ENCODE peak calls at places on chromosome 3, in ten cellular contexts. M is T-helper 1 cell; W is ovary; L is T-helper 17 cell; R is lower leg skin; O is naive thymus-derived CD4-positive, alpha-beta T cell; G is cardiac muscle cell; V is G401; J is neural progenitor cell; I is M059J. U is an unnamed sample.

GRCh38 chr3:47001731-47002489 is 22.4 kb downstream of the NBEAL2 start:
- DNase-seq in M (no peak), W (no peak), L (no peak), R (peak; percentile 79), O (no peak), G (no peak), V (no peak), J (no peak), I (no peak), U (no peak)

GRCh38 chr3:8702560-8702959 is 31.0 kb upstream of the CAV3 start:
- DNase-seq in M (no peak), W (no peak), L (no peak), R (no peak), O (no peak), G (no peak), V (no peak), J (peak; percentile 40), I (no peak), U (no peak)

GRCh38 chr3:157107644-157108133 is 52.3 kb downstream of the CCNL1 start:
- DNase-seq in M (no peak), W (peak; percentile 36), L (no peak), R (no peak), O (no peak), G (no peak), V (no peak), J (no peak), I (no peak), U (no peak)

GRCh38 chr3:901953-902778 is 190.7 kb upstream of the CNTN6 start:
- DNase-seq in M (peak; percentile 1), W (no peak), L (no peak), R (no peak), O (no peak), G (no peak), V (no peak), J (no peak), I (no peak), U (no peak)

GRCh38 chr3:5348229-5348628 is 160.7 kb downstream of the EDEM1 start:
- DNase-seq in M (no peak), W (no peak), L (no peak), R (no peak), O (no peak), G (no peak), V (no peak), J (no peak), I (no peak), U (no peak)

GRCh38 chr3:155302476-155302875 is 9.0 kb upstream of the STRIT1 start:
- DNase-seq in M (no peak), W (no peak), L (no peak), R (no peak), O (no peak), G (no peak), V (no peak), J (no peak), I (peak; percentile 59), U (no peak)

GRCh38 chr3:140103986-140104645 is 169.1 kb downstream of the CLSTN2 start:
- DNase-seq in M (no peak), W (no peak), L (no peak), R (no peak), O (no peak), G (no peak), V (no peak), J (no peak), I (no peak), U (no peak)

GRCh38 chr3:71930056-71930991 is 145.4 kb upstream of the PROK2 start:
- DNase-seq in M (peak; percentile 27), W (no peak), L (no peak), R (no peak), O (no peak), G (peak; percentile 64), V (no peak), J (peak; percentile 69), I (no peak), U (no peak)

GRCh38 chr3:15287565-15288330 is 44.6 kb downstream of the SH3BP5 start:
- DNase-seq in M (no peak), W (peak; percentile 70), L (no peak), R (no peak), O (no peak), G (no peak), V (no peak), J (no peak), I (no peak), U (no peak)

GRCh38 chr3:128555098-128555825 is 62.3 kb upstream of the GATA2 start:
- DNase-seq in M (peak; percentile 10), W (no peak), L (no peak), R (peak; percentile 90), O (no peak), G (no peak), V (no peak), J (peak; percentile 43), I (no peak), U (no peak)

GRCh38 chr3:191792580-191792979 is 331.6 kb downstream of the PYDC2 start:
- DNase-seq in M (no peak), W (no peak), L (no peak), R (no peak), O (no peak), G (no peak), V (no peak), J (no peak), I (peak; percentile 58), U (no peak)

GRCh38 chr3:109018828-109019227 is 65.1 kb upstream of the GUCA1C start:
- DNase-seq in M (no peak), W (no peak), L (no peak), R (no peak), O (no peak), G (no peak), V (no peak), J (no peak), I (peak; percentile 4), U (no peak)

GRCh38 chr3:27659279-27660021 is 62.7 kb downstream of the EOMES start:
- DNase-seq in M (peak; percentile 33), W (no peak), L (peak; percentile 12), R (peak; percentile 89), O (no peak), G (peak; percentile 73), V (peak; percentile 20), J (peak; percentile 68), I (peak; percentile 53), U (no peak)

GRCh38 chr3:65030847-65031463 is 343.2 kb upstream of the ADAMTS9 start:
- DNase-seq in M (peak; percentile 0), W (no peak), L (no peak), R (no peak), O (no peak), G (no peak), V (no peak), J (no peak), I (peak; percentile 89), U (no peak)

GRCh38 chr3:11335056-11335608 is 62.9 kb downstream of the ATG7 start:
- DNase-seq in M (peak; percentile 49), W (no peak), L (no peak), R (no peak), O (peak; percentile 35), G (peak; percentile 59), V (peak; percentile 53), J (peak; percentile 54), I (peak; percentile 69), U (peak; percentile 15)

GRCh38 chr3:197027151-197027895 is 2.3 kb downstream of the MELTF start:
- DNase-seq in M (no peak), W (no peak), L (no peak), R (peak; percentile 82), O (no peak), G (no peak), V (no peak), J (no peak), I (peak; percentile 32), U (no peak)

GRCh38 chr3:111324645-111325044 is 217.4 kb upstream of the CD96 start:
- DNase-seq in M (peak; percentile 36), W (no peak), L (no peak), R (no peak), O (no peak), G (no peak), V (no peak), J (no peak), I (peak; percentile 56), U (no peak)

GRCh38 chr3:55486857-55487375 is at the start of gene WNT5A:
- DNase-seq in M (no peak), W (peak; percentile 45), L (no peak), R (no peak), O (no peak), G (peak; percentile 78), V (no peak), J (peak; percentile 82), I (peak; percentile 74), U (no peak)

GRCh38 chr3:51709004-51709420 is 2.1 kb downstream of the GRM2 start:
- DNase-seq in M (no peak), W (no peak), L (no peak), R (peak; percentile 58), O (no peak), G (no peak), V (no peak), J (no peak), I (no peak), U (no peak)

U was measured in GM12864.